ENCODE peak calls at places on chromosome 5, in six cellular contexts. One of them, this sample, is unnamed.
A peak's percentile ranks its signal among the peaks of the same experiment; 100 is the strongest.

GRCh38 chr5:64958757-64959391 is 190.1 kb downstream of the CWC27 start:
- DNase-seq in upper lobe of left lung: no peak
- DNase-seq in naive thymus-derived CD4-positive, alpha-beta T cell: peak; percentile 20
- DNase-seq in HCT116: peak; percentile 7
- DNase-seq in IMR-90: peak; percentile 72
- DNase-seq in A549: no peak
- DNase-seq in this sample: peak; percentile 10

GRCh38 chr5:88883059-88883565 is at the start of gene MEF2C:
- DNase-seq in upper lobe of left lung: peak; percentile 95
- DNase-seq in naive thymus-derived CD4-positive, alpha-beta T cell: no peak
- DNase-seq in HCT116: peak; percentile 56
- DNase-seq in IMR-90: peak; percentile 81
- DNase-seq in A549: no peak
- DNase-seq in this sample: peak; percentile 80

GRCh38 chr5:179201986-179202385 is 141.8 kb downstream of the ZNF354C start:
- DNase-seq in upper lobe of left lung: peak; percentile 65
- DNase-seq in naive thymus-derived CD4-positive, alpha-beta T cell: no peak
- DNase-seq in HCT116: no peak
- DNase-seq in IMR-90: no peak
- DNase-seq in A549: no peak
- DNase-seq in this sample: no peak

GRCh38 chr5:88770290-88771257 is 112.4 kb downstream of the MEF2C start:
- DNase-seq in upper lobe of left lung: no peak
- DNase-seq in naive thymus-derived CD4-positive, alpha-beta T cell: no peak
- DNase-seq in HCT116: no peak
- DNase-seq in IMR-90: peak; percentile 87
- DNase-seq in A549: no peak
- DNase-seq in this sample: no peak

GRCh38 chr5:2995667-2996066 is 244.2 kb upstream of the IRX2 start:
- DNase-seq in upper lobe of left lung: peak; percentile 43
- DNase-seq in naive thymus-derived CD4-positive, alpha-beta T cell: no peak
- DNase-seq in HCT116: no peak
- DNase-seq in IMR-90: no peak
- DNase-seq in A549: no peak
- DNase-seq in this sample: no peak

GRCh38 chr5:137376127-137376526 is 123.0 kb downstream of the SPOCK1 start:
- DNase-seq in upper lobe of left lung: peak; percentile 20
- DNase-seq in naive thymus-derived CD4-positive, alpha-beta T cell: no peak
- DNase-seq in HCT116: no peak
- DNase-seq in IMR-90: no peak
- DNase-seq in A549: no peak
- DNase-seq in this sample: no peak

GRCh38 chr5:134851307-134851923 is 5.6 kb downstream of the C5orf24 start:
- DNase-seq in upper lobe of left lung: no peak
- DNase-seq in naive thymus-derived CD4-positive, alpha-beta T cell: no peak
- DNase-seq in HCT116: no peak
- DNase-seq in IMR-90: peak; percentile 56
- DNase-seq in A549: no peak
- DNase-seq in this sample: no peak

GRCh38 chr5:55230086-55230629 is 3.0 kb upstream of the MCIDAS start:
- DNase-seq in upper lobe of left lung: no peak
- DNase-seq in naive thymus-derived CD4-positive, alpha-beta T cell: no peak
- DNase-seq in HCT116: no peak
- DNase-seq in IMR-90: no peak
- DNase-seq in A549: no peak
- DNase-seq in this sample: no peak

GRCh38 chr5:68656936-68657857 is 436.6 kb upstream of the SLC30A5 start:
- DNase-seq in upper lobe of left lung: no peak
- DNase-seq in naive thymus-derived CD4-positive, alpha-beta T cell: no peak
- DNase-seq in HCT116: no peak
- DNase-seq in IMR-90: no peak
- DNase-seq in A549: no peak
- DNase-seq in this sample: no peak

GRCh38 chr5:142386151-142387021 is 61.6 kb upstream of the SPRY4 start:
- DNase-seq in upper lobe of left lung: no peak
- DNase-seq in naive thymus-derived CD4-positive, alpha-beta T cell: no peak
- DNase-seq in HCT116: no peak
- DNase-seq in IMR-90: no peak
- DNase-seq in A549: no peak
- DNase-seq in this sample: no peak

GRCh38 chr5:5615569-5615968 is 193.1 kb downstream of the ICE1 start:
- DNase-seq in upper lobe of left lung: no peak
- DNase-seq in naive thymus-derived CD4-positive, alpha-beta T cell: no peak
- DNase-seq in HCT116: no peak
- DNase-seq in IMR-90: no peak
- DNase-seq in A549: no peak
- DNase-seq in this sample: no peak

GRCh38 chr5:108119123-108119522 is 262.8 kb downstream of the FBXL17 start:
- DNase-seq in upper lobe of left lung: no peak
- DNase-seq in naive thymus-derived CD4-positive, alpha-beta T cell: no peak
- DNase-seq in HCT116: no peak
- DNase-seq in IMR-90: no peak
- DNase-seq in A549: no peak
- DNase-seq in this sample: no peak

GRCh38 chr5:91128604-91129003 is 254.5 kb downstream of the ARRDC3 start:
- DNase-seq in upper lobe of left lung: no peak
- DNase-seq in naive thymus-derived CD4-positive, alpha-beta T cell: no peak
- DNase-seq in HCT116: no peak
- DNase-seq in IMR-90: peak; percentile 25
- DNase-seq in A549: no peak
- DNase-seq in this sample: no peak

GRCh38 chr5:32071351-32071944 is 102.7 kb downstream of the GOLPH3 start:
- DNase-seq in upper lobe of left lung: no peak
- DNase-seq in naive thymus-derived CD4-positive, alpha-beta T cell: no peak
- DNase-seq in HCT116: no peak
- DNase-seq in IMR-90: no peak
- DNase-seq in A549: no peak
- DNase-seq in this sample: no peak

GRCh38 chr5:56677693-56678092 is 137.7 kb upstream of the MAP3K1 start:
- DNase-seq in upper lobe of left lung: no peak
- DNase-seq in naive thymus-derived CD4-positive, alpha-beta T cell: no peak
- DNase-seq in HCT116: no peak
- DNase-seq in IMR-90: no peak
- DNase-seq in A549: no peak
- DNase-seq in this sample: no peak

GRCh38 chr5:37208883-37209808 is 40.0 kb downstream of the CPLANE1 start:
- DNase-seq in upper lobe of left lung: peak; percentile 71
- DNase-seq in naive thymus-derived CD4-positive, alpha-beta T cell: peak; percentile 20
- DNase-seq in HCT116: no peak
- DNase-seq in IMR-90: peak; percentile 25
- DNase-seq in A549: no peak
- DNase-seq in this sample: no peak

GRCh38 chr5:116492776-116493175 is 81.8 kb downstream of the SEMA6A start:
- DNase-seq in upper lobe of left lung: no peak
- DNase-seq in naive thymus-derived CD4-positive, alpha-beta T cell: no peak
- DNase-seq in HCT116: no peak
- DNase-seq in IMR-90: no peak
- DNase-seq in A549: no peak
- DNase-seq in this sample: no peak

GRCh38 chr5:170268884-170269283 is 28.7 kb downstream of the LCP2 start:
- DNase-seq in upper lobe of left lung: no peak
- DNase-seq in naive thymus-derived CD4-positive, alpha-beta T cell: no peak
- DNase-seq in HCT116: no peak
- DNase-seq in IMR-90: no peak
- DNase-seq in A549: no peak
- DNase-seq in this sample: no peak

GRCh38 chr5:170266570-170267379 is 30.8 kb downstream of the LCP2 start:
- DNase-seq in upper lobe of left lung: no peak
- DNase-seq in naive thymus-derived CD4-positive, alpha-beta T cell: peak; percentile 42
- DNase-seq in HCT116: no peak
- DNase-seq in IMR-90: no peak
- DNase-seq in A549: no peak
- DNase-seq in this sample: no peak

GRCh38 chr5:170268153-170268689 is 29.4 kb downstream of the LCP2 start:
- DNase-seq in upper lobe of left lung: peak; percentile 41
- DNase-seq in naive thymus-derived CD4-positive, alpha-beta T cell: no peak
- DNase-seq in HCT116: no peak
- DNase-seq in IMR-90: no peak
- DNase-seq in A549: no peak
- DNase-seq in this sample: no peak

GRCh38 chr5:170269579-170269978 is 28.0 kb downstream of the LCP2 start:
- DNase-seq in upper lobe of left lung: no peak
- DNase-seq in naive thymus-derived CD4-positive, alpha-beta T cell: no peak
- DNase-seq in HCT116: no peak
- DNase-seq in IMR-90: no peak
- DNase-seq in A549: no peak
- DNase-seq in this sample: no peak

GRCh38 chr5:170267431-170268152 is 30.0 kb downstream of the LCP2 start:
- DNase-seq in upper lobe of left lung: no peak
- DNase-seq in naive thymus-derived CD4-positive, alpha-beta T cell: peak; percentile 80
- DNase-seq in HCT116: peak; percentile 37
- DNase-seq in IMR-90: peak; percentile 62
- DNase-seq in A549: peak; percentile 79
- DNase-seq in this sample: peak; percentile 62
- H3K4me3 ChIP-seq in upper lobe of left lung: no peak overlapping the region
- H3K4me3 ChIP-seq in naive thymus-derived CD4-positive, alpha-beta T cell: no peak overlapping the region
- H3K4me3 ChIP-seq in HCT116: no peak overlapping the region
- H3K4me3 ChIP-seq in IMR-90: no peak overlapping the region
- H3K4me3 ChIP-seq in A549: no peak overlapping the region
- H3K4me3 ChIP-seq in this sample: no peak overlapping the region

DNA sequence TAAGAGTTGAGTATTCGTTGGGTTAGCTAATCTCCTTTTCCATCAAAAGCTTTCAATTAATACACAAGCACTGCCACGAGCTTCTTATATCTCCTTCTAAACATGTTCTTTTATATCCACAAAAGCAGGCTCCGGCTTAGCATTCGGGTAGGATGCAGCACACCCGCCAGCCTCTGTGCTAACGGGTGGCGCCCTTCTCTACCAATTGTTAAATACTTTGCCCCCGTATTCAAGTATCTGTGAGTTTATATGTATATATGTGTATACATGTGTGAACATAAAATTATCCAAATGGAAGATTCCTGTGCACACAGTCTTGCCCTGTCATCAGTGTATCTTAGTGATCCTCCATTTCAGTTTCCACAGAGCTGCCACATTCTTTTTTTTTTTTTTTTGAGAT is 27.8 kb downstream of the BNIP1 start:
- DNase-seq in upper lobe of left lung: no peak
- DNase-seq in naive thymus-derived CD4-positive, alpha-beta T cell: no peak
- DNase-seq in HCT116: no peak
- DNase-seq in IMR-90: no peak
- DNase-seq in A549: no peak
- DNase-seq in this sample: no peak
- H3K4me1 ChIP-seq in upper lobe of left lung: no peaks in the 10 kb centered on the region
- H3K4me1 ChIP-seq in naive thymus-derived CD4-positive, alpha-beta T cell: no peaks in the 10 kb centered on the region
- H3K4me1 ChIP-seq in HCT116: no peaks in the 10 kb centered on the region
- H3K4me1 ChIP-seq in IMR-90: no peaks in the 10 kb centered on the region
- H3K4me1 ChIP-seq in A549: no peaks in the 10 kb centered on the region
- H3K4me1 ChIP-seq in this sample: no peaks in the 10 kb centered on the region

DNA sequence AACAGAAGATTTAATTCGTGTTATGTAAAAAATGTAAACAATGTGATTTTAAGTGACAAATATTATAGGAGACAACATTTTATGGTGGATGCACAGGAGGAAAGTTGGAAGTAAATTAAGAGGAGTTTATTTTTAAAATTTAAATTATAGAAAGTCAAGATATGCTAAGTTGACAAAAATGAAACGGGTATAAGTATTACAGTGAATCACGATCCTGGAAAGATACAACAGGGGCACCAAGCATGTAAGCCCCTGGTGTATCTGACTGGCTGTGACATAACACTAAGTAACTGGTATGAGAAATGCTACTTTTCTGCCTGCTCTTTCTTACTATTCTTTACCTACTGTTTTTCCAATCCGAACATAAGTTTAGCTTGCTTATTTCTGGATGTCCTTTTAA is 419.8 kb upstream of the CHD1 start:
- DNase-seq in upper lobe of left lung: no peak
- DNase-seq in naive thymus-derived CD4-positive, alpha-beta T cell: no peak
- DNase-seq in HCT116: no peak
- DNase-seq in IMR-90: no peak
- DNase-seq in A549: no peak
- DNase-seq in this sample: no peak
- H3K4me3 ChIP-seq in upper lobe of left lung: no peak overlapping the region
- H3K4me3 ChIP-seq in naive thymus-derived CD4-positive, alpha-beta T cell: no peak overlapping the region
- H3K4me3 ChIP-seq in HCT116: no peak overlapping the region
- H3K4me3 ChIP-seq in IMR-90: no peak overlapping the region
- H3K4me3 ChIP-seq in A549: no peak overlapping the region
- H3K4me3 ChIP-seq in this sample: no peak overlapping the region

GRCh38 chr5:72133212-72133990 is 26.1 kb downstream of the MAP1B start:
- DNase-seq in upper lobe of left lung: no peak
- DNase-seq in naive thymus-derived CD4-positive, alpha-beta T cell: no peak
- DNase-seq in HCT116: no peak
- DNase-seq in IMR-90: peak; percentile 77
- DNase-seq in A549: no peak
- DNase-seq in this sample: no peak
- H3K4me1 ChIP-seq in upper lobe of left lung: no peaks in the 10 kb centered on the region
- H3K4me1 ChIP-seq in naive thymus-derived CD4-positive, alpha-beta T cell: no peaks in the 10 kb centered on the region
- H3K4me1 ChIP-seq in HCT116: no peaks in the 10 kb centered on the region
- H3K4me1 ChIP-seq in IMR-90: peaks cover 14% of the 10 kb centered on the region
- H3K4me1 ChIP-seq in A549: peaks cover 89% of the 10 kb centered on the region
- H3K4me1 ChIP-seq in this sample: no peaks in the 10 kb centered on the region

GRCh38 chr5:141366016-141366896 is 2.3 kb downstream of the PCDHGA5 start:
- DNase-seq in upper lobe of left lung: peak; percentile 56
- DNase-seq in naive thymus-derived CD4-positive, alpha-beta T cell: no peak
- DNase-seq in HCT116: no peak
- DNase-seq in IMR-90: no peak
- DNase-seq in A549: no peak
- DNase-seq in this sample: no peak

GRCh38 chr5:141374627-141375026 is 936 bp downstream of the PCDHGA6 start:
- DNase-seq in upper lobe of left lung: peak; percentile 32
- DNase-seq in naive thymus-derived CD4-positive, alpha-beta T cell: no peak
- DNase-seq in HCT116: no peak
- DNase-seq in IMR-90: no peak
- DNase-seq in A549: no peak
- DNase-seq in this sample: no peak

GRCh38 chr5:141371572-141372475 is 1.8 kb downstream of the PCDHGB3 start:
- DNase-seq in upper lobe of left lung: peak; percentile 73
- DNase-seq in naive thymus-derived CD4-positive, alpha-beta T cell: no peak
- DNase-seq in HCT116: no peak
- DNase-seq in IMR-90: no peak
- DNase-seq in A549: no peak
- DNase-seq in this sample: no peak

GRCh38 chr5:141373673-141374317 is at the start of gene PCDHGA6:
- DNase-seq in upper lobe of left lung: peak; percentile 59
- DNase-seq in naive thymus-derived CD4-positive, alpha-beta T cell: no peak
- DNase-seq in HCT116: no peak
- DNase-seq in IMR-90: peak; percentile 58
- DNase-seq in A549: no peak
- DNase-seq in this sample: no peak

GRCh38 chr5:141369994-141370848 is at the start of gene PCDHGB3:
- DNase-seq in upper lobe of left lung: peak; percentile 13
- DNase-seq in naive thymus-derived CD4-positive, alpha-beta T cell: peak; percentile 31
- DNase-seq in HCT116: no peak
- DNase-seq in IMR-90: peak; percentile 74
- DNase-seq in A549: no peak
- DNase-seq in this sample: peak; percentile 29
- H3K4me3 ChIP-seq in upper lobe of left lung: peak within 1 kb of the TSS; percentile 21
- H3K4me3 ChIP-seq in naive thymus-derived CD4-positive, alpha-beta T cell: peak within 1 kb of the TSS; percentile 29
- H3K4me3 ChIP-seq in HCT116: no peak within 1 kb of the TSS
- H3K4me3 ChIP-seq in IMR-90: peak within 1 kb of the TSS; percentile 49
- H3K4me3 ChIP-seq in A549: peak within 1 kb of the TSS; percentile 29
- H3K4me3 ChIP-seq in this sample: no peak within 1 kb of the TSS

GRCh38 chr5:169728-170094 is 21.6 kb upstream of the LRRC14B start:
- DNase-seq in upper lobe of left lung: no peak
- DNase-seq in naive thymus-derived CD4-positive, alpha-beta T cell: no peak
- DNase-seq in HCT116: no peak
- DNase-seq in IMR-90: no peak
- DNase-seq in A549: no peak
- DNase-seq in this sample: no peak
- H3K4me1 ChIP-seq in upper lobe of left lung: no peaks in the 10 kb centered on the region
- H3K4me1 ChIP-seq in naive thymus-derived CD4-positive, alpha-beta T cell: no peaks in the 10 kb centered on the region
- H3K4me1 ChIP-seq in HCT116: no peaks in the 10 kb centered on the region
- H3K4me1 ChIP-seq in IMR-90: peaks cover 19% of the 10 kb centered on the region
- H3K4me1 ChIP-seq in A549: no peaks in the 10 kb centered on the region
- H3K4me1 ChIP-seq in this sample: no peaks in the 10 kb centered on the region

GRCh38 chr5:167561796-167562195 is 729.6 kb upstream of the WWC1 start:
- DNase-seq in upper lobe of left lung: no peak
- DNase-seq in naive thymus-derived CD4-positive, alpha-beta T cell: no peak
- DNase-seq in HCT116: no peak
- DNase-seq in IMR-90: no peak
- DNase-seq in A549: no peak
- DNase-seq in this sample: no peak
- H3K4me3 ChIP-seq in upper lobe of left lung: no peak overlapping the region
- H3K4me3 ChIP-seq in naive thymus-derived CD4-positive, alpha-beta T cell: no peak overlapping the region
- H3K4me3 ChIP-seq in HCT116: no peak overlapping the region
- H3K4me3 ChIP-seq in IMR-90: no peak overlapping the region
- H3K4me3 ChIP-seq in A549: no peak overlapping the region
- H3K4me3 ChIP-seq in this sample: no peak overlapping the region